ENCODE peak calls at places on chromosomes 11 and 22, in seven cellular contexts. L is K562, W is spleen, M is stomach, A is breast epithelium, C is esophagus muscularis mucosa, N is transverse colon. O is an unnamed sample. For H3K4me1, the result is how much of the 10 kb centered on the place peaks cover.

GRCh38 chr22:33747576-33748180 is 172.6 kb downstream of the LARGE1 start:
- DNase-seq in L (no peak), W (no peak), M (peak), A (no peak), C (no peak), N (peak), O (no peak)

GRCh38 chr11:11584937-11585336 is 36.9 kb downstream of the GALNT18 start:
- DNase-seq in L (no peak), W (no peak), M (no peak), A (no peak), C (no peak), N (no peak), O (no peak)

GRCh38 chr11:73230931-73231330 is 12.8 kb downstream of the P2RY2 start:
- DNase-seq in L (no peak), W (peak), M (no peak), A (peak), C (no peak), N (peak), O (no peak)

GRCh38 chr11:2762451-2762850 is 62.7 kb upstream of the KCNQ1OT1 start:
- DNase-seq in L (no peak), W (peak), M (peak), A (peak), C (peak), N (no peak), O (peak)

GRCh38 chr11:2681408-2682145 is 18.2 kb downstream of the KCNQ1OT1 start:
- DNase-seq in L (no peak), W (peak), M (no peak), A (no peak), C (no peak), N (no peak), O (no peak)

GRCh38 chr11:114040706-114041211 is 18.8 kb upstream of the ZBTB16 start:
- DNase-seq in L (peak), W (no peak), M (peak), A (no peak), C (no peak), N (peak), O (no peak)

GRCh38 chr11:128146926-128147605 is 440.3 kb downstream of the ETS1 start:
- DNase-seq in L (no peak), W (no peak), M (no peak), A (no peak), C (no peak), N (no peak), O (no peak)

GRCh38 chr22:50455201-50455600 is 19.6 kb downstream of the SBF1 start:
- DNase-seq in L (no peak), W (no peak), M (no peak), A (no peak), C (no peak), N (no peak), O (no peak)

GRCh38 chr11:66082936-66083698 is 13.0 kb downstream of the PACS1 start:
- DNase-seq in L (no peak), W (no peak), M (no peak), A (no peak), C (no peak), N (no peak), O (no peak)

GRCh38 chr11:35723493-35724284 is 61.1 kb downstream of the TRIM44 start:
- DNase-seq in L (no peak), W (no peak), M (no peak), A (no peak), C (no peak), N (no peak), O (no peak)

GRCh38 chr22:44147821-44148574 is 32.7 kb upstream of the PARVG start:
- DNase-seq in L (no peak), W (no peak), M (no peak), A (no peak), C (no peak), N (peak), O (no peak)
- H3K4me1 ChIP-seq in L (under half), W (under half), M (under half), A (under half), C (under half), N (under half), O (under half)

GRCh38 chr22:43088616-43088978 is 594 bp downstream of the TTLL1 start:
- DNase-seq in L (no peak), W (no peak), M (no peak), A (no peak), C (no peak), N (no peak), O (no peak)

GRCh38 chr22:43092085-43092484 is 2.9 kb upstream of the TTLL1 start:
- DNase-seq in L (no peak), W (no peak), M (no peak), A (no peak), C (no peak), N (no peak), O (no peak)

GRCh38 chr22:43090130-43090789 is 1.1 kb upstream of the TTLL1 start:
- DNase-seq in L (peak), W (no peak), M (peak), A (no peak), C (no peak), N (peak), O (no peak)

GRCh38 chr22:43085658-43086606 is 3.3 kb downstream of the TTLL1 start:
- DNase-seq in L (no peak), W (no peak), M (no peak), A (no peak), C (no peak), N (peak), O (no peak)

DNA sequence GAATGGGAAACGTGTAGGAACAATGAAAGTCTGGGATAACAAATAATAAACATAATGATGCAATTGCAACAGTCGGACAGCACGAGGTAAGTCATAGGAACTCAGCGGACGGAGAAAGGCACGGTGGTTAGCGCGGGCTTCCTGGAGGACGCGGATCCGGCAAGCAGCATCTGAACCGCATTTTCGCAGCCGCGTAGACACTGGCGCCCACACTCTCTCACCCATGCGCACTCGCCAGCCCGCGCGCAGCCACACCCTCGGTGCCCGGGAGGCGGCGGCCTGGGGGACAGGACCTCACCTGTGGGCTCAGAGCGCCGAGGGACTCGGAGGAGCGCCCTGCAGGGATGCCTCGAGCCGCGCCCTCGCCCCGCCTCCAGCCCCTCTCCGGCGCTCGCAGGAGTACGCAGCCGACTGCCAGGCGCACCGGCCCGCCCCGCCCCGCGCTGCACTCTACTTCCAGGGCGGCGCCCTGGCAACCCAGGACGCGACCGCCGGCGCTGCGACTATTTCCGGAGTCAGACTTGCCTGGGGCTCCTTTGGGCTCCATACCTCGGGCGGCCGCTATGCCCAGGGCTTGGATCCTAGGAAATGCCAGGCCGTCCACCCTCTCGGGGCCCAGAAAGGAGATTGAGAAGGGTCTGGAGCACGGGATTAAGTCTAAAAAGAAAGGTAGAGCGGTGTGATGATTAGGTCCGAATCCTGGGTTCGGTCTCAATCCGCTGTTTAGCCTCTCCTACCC is at the start of gene TTLL1:
- DNase-seq in L (peak), W (peak), M (peak), A (peak), C (peak), N (peak), O (no peak)
- TF ChIP-seq POLR2AphosphoS5 in L (no peak), W (peak), M (peak), A (no peak), C (peak), N (peak), O (no peak)

GRCh38 chr22:27796829-27797792 is 4.4 kb downstream of the MN1 start:
- DNase-seq in L (no peak), W (no peak), M (no peak), A (no peak), C (no peak), N (no peak), O (no peak)
- H3K4me1 ChIP-seq in L (under half), W (under half), M (under half), A (under half), C (under half), N (under half), O (half or more)

DNA sequence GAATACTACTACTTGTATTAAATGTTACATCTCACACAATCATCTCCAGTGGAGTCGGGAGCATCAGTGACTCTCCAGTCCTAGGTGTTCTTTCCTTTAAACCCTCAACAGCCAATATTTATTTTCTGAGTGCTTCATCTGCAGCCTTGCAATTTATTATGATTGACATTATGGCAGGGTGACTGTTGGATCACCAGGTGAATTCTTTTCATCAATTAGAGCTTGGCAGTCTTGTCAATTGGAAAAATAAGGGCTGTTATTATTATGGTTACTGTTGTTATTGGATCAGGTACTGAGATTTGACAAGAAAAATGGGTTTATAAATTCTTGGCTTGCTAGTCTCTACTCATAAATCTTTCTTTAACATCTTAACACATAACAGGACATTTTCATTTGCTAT is 27.5 kb upstream of the HTATIP2 start:
- DNase-seq in L (no peak), W (no peak), M (no peak), A (no peak), C (no peak), N (no peak), O (no peak)
- TF ChIP-seq POLR2AphosphoS5 in L (no peak), W (no peak), M (no peak), A (no peak), C (no peak), N (no peak), O (no peak)

DNA sequence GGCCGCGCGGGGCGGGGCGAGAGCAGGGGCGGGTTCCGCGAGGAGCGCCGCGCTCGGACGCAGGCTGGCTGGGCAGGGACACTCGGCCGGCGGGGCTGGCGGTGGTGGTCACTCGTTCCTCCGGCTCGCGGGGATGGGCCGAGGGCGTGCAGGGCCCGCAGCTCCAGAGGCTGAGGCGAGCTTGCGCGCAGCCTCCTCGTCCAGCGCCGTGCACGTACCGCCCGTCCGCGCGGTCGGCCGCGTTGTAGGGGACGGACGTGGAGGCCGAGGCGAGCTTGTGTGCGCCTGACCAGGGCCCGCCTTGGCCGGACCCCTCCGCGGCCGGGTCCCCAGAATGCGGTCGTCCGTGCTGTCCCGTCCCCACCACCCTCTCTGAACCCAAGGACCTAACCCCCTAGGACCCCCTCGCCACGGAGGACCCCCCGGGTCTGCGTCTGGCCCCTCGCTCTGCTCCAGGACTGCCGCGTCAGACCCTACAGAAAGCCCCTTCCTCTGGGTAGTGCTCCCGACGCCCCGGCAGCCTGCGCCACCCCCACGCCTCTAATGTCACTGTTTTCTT is 569 bp upstream of the YPEL1 start:
- DNase-seq in L (no peak), W (no peak), M (no peak), A (no peak), C (no peak), N (no peak), O (no peak)
- H3K4me1 ChIP-seq in L (under half), W (under half), M (under half), A (under half), C (under half), N (under half), O (under half)

GRCh38 chr11:61498767-61499341 is 9.7 kb upstream of the LRRC10B start:
- DNase-seq in L (peak), W (no peak), M (no peak), A (no peak), C (no peak), N (no peak), O (no peak)

GRCh38 chr11:61496602-61497400 is 11.7 kb upstream of the LRRC10B start:
- DNase-seq in L (no peak), W (no peak), M (no peak), A (no peak), C (no peak), N (no peak), O (no peak)

GRCh38 chr11:61497473-61497872 is 11.1 kb upstream of the LRRC10B start:
- DNase-seq in L (no peak), W (no peak), M (no peak), A (no peak), C (no peak), N (no peak), O (no peak)

GRCh38 chr11:61497876-61498275 is 10.7 kb upstream of the LRRC10B start:
- DNase-seq in L (no peak), W (no peak), M (no peak), A (no peak), C (no peak), N (no peak), O (no peak)

GRCh38 chr11:61499816-61500491 is 8.6 kb upstream of the LRRC10B start:
- DNase-seq in L (no peak), W (no peak), M (no peak), A (no peak), C (no peak), N (no peak), O (no peak)
- TF ChIP-seq POLR2AphosphoS5 in L (no peak), W (no peak), M (no peak), A (no peak), C (no peak), N (no peak), O (no peak)

GRCh38 chr22:20130319-20130718 is 1.3 kb upstream of the ZDHHC8 start:
- DNase-seq in L (no peak), W (no peak), M (no peak), A (no peak), C (no peak), N (no peak), O (no peak)
- H3K4me1 ChIP-seq in L (half or more), W (half or more), M (under half), A (under half), C (under half), N (under half), O (under half)

O was measured in vagina.